ENCODE peak calls at places on chromosome 5, in nine cellular contexts. A is H7; I is NCI-H1092 treated with DMSO at 0.1 percent for 48 hours; H is RCC 7860; R is GM04504; L is CD8-positive, alpha-beta T cell; C is tibial nerve; E is PC-9; G is left lung. Z is an unnamed sample.

GRCh38 chr5:97751556-97751955 is 568.5 kb upstream of the RIOK2 start:
- DNase-seq in E (no peak), H (no peak), R (no peak), G (no peak), L (no peak), I (no peak), A (no peak), C (no peak), Z (no peak)

GRCh38 chr5:125137535-125137934 is 391.1 kb upstream of the ZNF608 start:
- DNase-seq in L (no peak), R (no peak), I (no peak), H (peak), E (no peak), A (no peak), G (no peak), C (no peak), Z (no peak)

GRCh38 chr5:172868436-172868923 is 34.4 kb downstream of the ERGIC1 start:
- DNase-seq in A (no peak), E (peak), I (no peak), H (peak), R (no peak), C (no peak), L (no peak), G (no peak), Z (no peak)

GRCh38 chr5:112070022-112070421 is 313.0 kb upstream of the NREP start:
- DNase-seq in E (no peak), C (no peak), I (no peak), G (no peak), R (no peak), H (no peak), A (no peak), L (no peak), Z (no peak)

GRCh38 chr5:62192958-62193357 is 113.0 kb upstream of the KIF2A start:
- DNase-seq in E (no peak), L (no peak), C (no peak), H (no peak), R (no peak), A (no peak), I (no peak), G (no peak), Z (no peak)

GRCh38 chr5:36111238-36111637 is 40.4 kb downstream of the LMBRD2 start:
- DNase-seq in G (no peak), L (no peak), H (no peak), R (no peak), A (no peak), I (no peak), C (no peak), E (no peak), Z (no peak)

GRCh38 chr5:117118499-117118898 is 543.9 kb upstream of the SEMA6A start:
- DNase-seq in E (no peak), H (no peak), C (no peak), A (no peak), L (no peak), G (no peak), I (no peak), R (no peak), Z (no peak)

GRCh38 chr5:143649869-143650268 is 162.1 kb upstream of the HMHB1 start:
- DNase-seq in I (no peak), H (no peak), A (no peak), E (no peak), C (no peak), G (no peak), L (no peak), R (no peak), Z (no peak)

GRCh38 chr5:7548576-7548975 is 152.6 kb downstream of the ADCY2 start:
- DNase-seq in C (no peak), E (no peak), G (no peak), R (no peak), H (no peak), I (peak), A (no peak), L (no peak), Z (no peak)

GRCh38 chr5:174680901-174681565 is 43.3 kb upstream of the MSX2 start:
- DNase-seq in C (no peak), A (no peak), E (no peak), H (no peak), L (no peak), I (no peak), R (no peak), G (no peak), Z (no peak)

GRCh38 chr5:179316961-179317360 is 28.3 kb downstream of the ADAMTS2 start:
- DNase-seq in A (no peak), E (no peak), R (no peak), C (no peak), I (no peak), L (no peak), H (no peak), G (no peak), Z (no peak)

GRCh38 chr5:154198611-154199230 is 8.2 kb downstream of the GALNT10 start:
- DNase-seq in I (no peak), R (no peak), G (no peak), E (peak), C (no peak), L (no peak), H (peak), A (peak), Z (no peak)

Z was measured in omental fat pad.